ENCODE peak calls at places on chromosome 2, in seven cellular contexts. H is SK-N-SH, G is upper lobe of right lung, N is uterus, J is esophagus squamous epithelium, V is sigmoid colon, L is brain microvascular endothelial cell. O is an unnamed sample.

GRCh38 chr2:10810175-10811161 is 2.1 kb downstream of the PDIA6 start:
- DNase-seq in L (no peak), J (no peak), V (peak; percentile 11), G (no peak), N (no peak), H (peak; percentile 72), O (no peak)

GRCh38 chr2:1979101-1979500 is 234.8 kb upstream of the PXDN start:
- DNase-seq in V (peak; percentile 27), N (no peak), L (no peak), J (no peak), H (no peak), G (no peak), O (no peak)

GRCh38 chr2:190880374-190881073 is at the start of gene GLS:
- DNase-seq in J (peak; percentile 78), V (peak; percentile 99), L (peak; percentile 96), N (peak; percentile 97), G (peak; percentile 97), H (peak; percentile 95), O (peak; percentile 96)

GRCh38 chr2:239328306-239329191 is 72.3 kb downstream of the HDAC4 start:
- DNase-seq in N (peak; percentile 91), H (peak; percentile 83), L (peak; percentile 52), J (no peak), G (no peak), V (peak; percentile 97), O (peak; percentile 74)

GRCh38 chr2:54574860-54575247 is 118.7 kb downstream of the SPTBN1 start:
- DNase-seq in V (no peak), G (no peak), H (no peak), J (no peak), N (no peak), L (no peak), O (no peak)

GRCh38 chr2:72137498-72138010 is 10.1 kb downstream of the CYP26B1 start:
- DNase-seq in G (peak; percentile 79), L (no peak), H (peak; percentile 87), V (peak; percentile 70), J (no peak), N (peak; percentile 16), O (peak; percentile 75)

GRCh38 chr2:64400103-64400728 is 53.7 kb upstream of the LGALSL start:
- DNase-seq in G (no peak), H (no peak), N (no peak), L (no peak), J (no peak), V (no peak), O (no peak)

GRCh38 chr2:241519669-241520068 is 11.3 kb upstream of the STK25 start:
- DNase-seq in J (no peak), N (no peak), L (no peak), H (no peak), G (no peak), V (no peak), O (no peak)

GRCh38 chr2:232085179-232085578 is 123.7 kb downstream of the DIS3L2 start:
- DNase-seq in H (no peak), G (no peak), L (no peak), J (no peak), V (no peak), N (no peak), O (no peak)

GRCh38 chr2:47510745-47511144 is 107.8 kb downstream of the MSH2 start:
- DNase-seq in L (no peak), H (no peak), J (no peak), G (no peak), V (no peak), N (no peak), O (no peak)

GRCh38 chr2:25161055-25161781 is 7.2 kb downstream of the POMC start:
- DNase-seq in N (peak; percentile 31), G (peak; percentile 89), L (no peak), J (peak; percentile 18), H (no peak), V (peak; percentile 79), O (peak; percentile 78)

GRCh38 chr2:96143231-96143847 is 1.9 kb downstream of the DUSP2 start:
- DNase-seq in J (no peak), H (no peak), N (no peak), V (peak; percentile 56), L (no peak), G (no peak), O (no peak)

GRCh38 chr2:18465979-18466378 is 94.5 kb downstream of the RDH14 start:
- DNase-seq in J (no peak), G (no peak), N (no peak), H (no peak), L (no peak), V (no peak), O (no peak)

GRCh38 chr2:113831156-113831555 is 58.7 kb upstream of the ACTR3 start:
- DNase-seq in G (no peak), H (no peak), V (no peak), N (no peak), L (no peak), J (no peak), O (no peak)

GRCh38 chr2:196252408-196253114 is 81.2 kb upstream of the STK17B start:
- DNase-seq in H (no peak), N (no peak), G (no peak), J (no peak), V (no peak), L (no peak), O (no peak)

GRCh38 chr2:164697688-164698290 is 76.5 kb upstream of the GRB14 start:
- DNase-seq in H (peak; percentile 6), G (no peak), N (no peak), L (no peak), J (no peak), V (no peak), O (no peak)

GRCh38 chr2:162090109-162090508 is 16.1 kb upstream of the DPP4 start:
- DNase-seq in G (no peak), J (no peak), L (no peak), N (no peak), V (no peak), H (no peak), O (no peak)

GRCh38 chr2:205273627-205274026 is 408.7 kb upstream of the NRP2 start:
- DNase-seq in V (no peak), J (no peak), G (no peak), N (no peak), H (peak; percentile 7), L (no peak), O (no peak)

GRCh38 chr2:9484533-9484932 is 10.2 kb downstream of the IAH1 start:
- DNase-seq in J (no peak), G (no peak), N (no peak), L (no peak), V (no peak), H (no peak), O (no peak)

GRCh38 chr2:182186132-182186735 is 200.6 kb downstream of the PPP1R1C start:
- DNase-seq in V (no peak), H (peak; percentile 8), G (no peak), N (no peak), L (no peak), J (no peak), O (no peak)

GRCh38 chr2:3008551-3009498 is 368.8 kb downstream of the EIPR1 start:
- DNase-seq in G (no peak), L (no peak), V (no peak), N (no peak), H (peak; percentile 71), J (no peak), O (no peak)

GRCh38 chr2:45652090-45653050 is 895 bp downstream of the PRKCE start:
- DNase-seq in L (peak; percentile 35), G (peak; percentile 80), V (peak; percentile 80), J (no peak), N (peak; percentile 41), H (peak; percentile 43), O (peak; percentile 41)

GRCh38 chr2:45653125-45653524 is 1.6 kb downstream of the PRKCE start:
- DNase-seq in V (no peak), L (no peak), H (no peak), J (no peak), G (no peak), N (no peak), O (no peak)

GRCh38 chr2:45651415-45652089 is at the start of gene PRKCE:
- DNase-seq in J (peak; percentile 17), G (peak; percentile 85), H (peak; percentile 91), N (peak; percentile 74), V (peak; percentile 87), L (peak; percentile 17), O (peak; percentile 68)

GRCh38 chr2:45653584-45653983 is 2.1 kb downstream of the PRKCE start:
- DNase-seq in L (no peak), N (no peak), H (no peak), J (no peak), V (no peak), G (no peak), O (no peak)

DNA sequence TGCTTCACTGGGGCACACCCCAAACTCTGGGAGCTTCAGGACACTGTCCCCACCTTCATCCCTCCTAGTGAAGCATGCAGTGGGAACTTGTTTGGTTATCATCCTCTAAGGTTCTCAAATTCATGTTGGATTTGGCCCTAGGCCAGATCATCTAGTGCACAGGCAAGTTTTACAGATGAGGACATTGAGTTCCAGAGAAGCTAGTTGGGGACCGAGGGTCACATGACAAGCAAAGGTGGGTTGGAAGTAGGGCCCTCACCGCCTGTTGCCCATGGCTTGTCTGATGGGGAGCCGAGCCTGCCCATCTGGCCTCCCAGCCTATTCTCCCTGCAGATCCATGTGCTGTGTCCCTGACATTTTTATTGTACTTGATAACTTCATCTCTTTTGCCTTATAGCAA is 2.8 kb downstream of the PRKCE start:
- DNase-seq in J (no peak), V (no peak), H (no peak), N (no peak), G (no peak), L (no peak), O (no peak)
- H3K4me3 ChIP-seq in J (no peak overlapping the region), V (peak overlapping the region; percentile 86), H (no peak overlapping the region), N (no peak overlapping the region), G (no peak overlapping the region), L (no peak overlapping the region), O (no peak overlapping the region)

GRCh38 chr2:228318218-228318617 is 136.7 kb upstream of the SPHKAP start:
- DNase-seq in H (peak; percentile 5), G (no peak), N (no peak), V (no peak), L (no peak), J (no peak), O (peak; percentile 38)
- TF ChIP-seq CTCF in H (peak; percentile 56), G (peak; percentile 30), N (no peak), V (no peak), L (peak; percentile 34), J (no peak), O (peak; percentile 48)

GRCh38 chr2:120465701-120465988 is 119.7 kb downstream of the INHBB start:
- DNase-seq in J (no peak), G (peak; percentile 23), H (no peak), L (no peak), V (no peak), N (no peak), O (no peak)
- H3K4me3 ChIP-seq in J (no peak overlapping the region), G (no peak overlapping the region), H (no peak overlapping the region), L (no peak overlapping the region), V (no peak overlapping the region), N (no peak overlapping the region), O (peak overlapping the region; percentile 12)

DNA sequence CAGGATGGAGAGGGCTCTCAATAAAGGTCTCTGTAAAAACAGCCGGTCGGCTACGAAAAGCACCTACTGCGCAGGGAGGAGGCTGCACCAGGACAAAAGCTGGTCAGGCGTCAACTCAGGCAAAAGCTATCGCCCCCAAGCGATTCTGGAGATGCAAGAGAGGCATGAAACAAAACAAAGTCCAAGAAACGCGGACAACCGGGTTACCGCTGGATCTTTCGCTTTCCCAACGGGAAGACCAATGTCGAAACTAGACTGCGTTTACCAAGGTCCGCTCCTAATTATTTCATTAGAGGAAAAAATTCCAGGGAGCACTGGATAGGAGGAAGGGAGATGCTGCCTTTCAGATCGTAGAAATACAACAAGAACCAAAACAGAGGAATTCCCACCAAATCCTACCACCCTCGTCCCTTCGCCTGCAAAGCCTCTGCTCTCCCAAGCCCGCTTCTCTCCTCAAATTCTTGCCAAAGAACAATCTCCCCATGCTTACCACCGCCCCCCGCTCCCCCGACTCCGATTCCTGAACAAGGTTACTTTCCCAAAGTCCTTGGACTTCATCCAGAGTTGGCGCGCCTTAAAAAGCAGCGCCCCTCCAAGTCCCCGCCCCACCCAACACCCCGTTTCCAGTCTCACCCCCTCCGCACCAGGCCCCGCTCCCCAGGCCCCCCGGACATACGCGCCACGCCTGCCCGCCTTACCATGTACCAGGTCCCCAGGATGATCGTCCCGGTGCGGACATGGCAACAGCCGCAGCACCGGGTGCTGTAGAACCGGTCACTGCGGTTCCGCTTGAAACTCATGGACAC is 513 bp downstream of the LAPTM4A start:
- DNase-seq in J (no peak), V (peak; percentile 82), G (no peak), H (peak; percentile 54), N (peak; percentile 66), L (no peak), O (peak; percentile 33)
- TF ChIP-seq CTCF in J (no peak), V (no peak), G (no peak), H (peak; percentile 39), N (no peak), L (peak; percentile 40), O (no peak)